ENCODE peak calls at places on chromosomes 5 and 9, in four cellular contexts. X is upper lobe of right lung, M is AG04450, K is colonic mucosa. D is an unnamed sample.

GRCh38 chr9:85515021-85515420 is 226.7 kb downstream of the AGTPBP1 start:
- DNase-seq in X (no peak), K (no peak), M (no peak), D (no peak)

GRCh38 chr9:120909904-120910303 is 16.7 kb downstream of the TRAF1 start:
- DNase-seq in K (no peak), X (no peak), M (no peak), D (no peak)

GRCh38 chr9:134839441-134840125 is 41.0 kb upstream of the FCN2 start:
- DNase-seq in M (no peak), X (no peak), K (no peak), D (no peak)

GRCh38 chr5:42241636-42242035 is 181.6 kb upstream of the GHR start:
- DNase-seq in K (no peak), M (no peak), X (no peak), D (no peak)

GRCh38 chr5:72624641-72625236 is 117.5 kb upstream of the ZNF366 start:
- DNase-seq in K (no peak), X (no peak), M (no peak), D (peak; percentile 67)

GRCh38 chr5:88805151-88805784 is 77.7 kb downstream of the MEF2C start:
- DNase-seq in K (no peak), X (no peak), M (no peak), D (no peak)

GRCh38 chr9:32502996-32503395 is 23.0 kb downstream of the RIGI start:
- DNase-seq in K (no peak), M (no peak), X (no peak), D (no peak)

GRCh38 chr5:19564036-19564435 is 424.0 kb downstream of the CDH18 start:
- DNase-seq in X (no peak), K (no peak), M (no peak), D (no peak)

GRCh38 chr9:133122935-133123611 is 2.0 kb upstream of the RALGDS start:
- DNase-seq in K (peak; percentile 54), X (no peak), M (no peak), D (no peak)

GRCh38 chr5:160333726-160334125 is 21.4 kb upstream of the CCNJL start:
- DNase-seq in K (no peak), X (peak; percentile 18), M (no peak), D (no peak)

GRCh38 chr5:14581891-14582796 is 552 bp downstream of the OTULINL start:
- DNase-seq in X (peak; percentile 89), M (no peak), K (peak; percentile 75), D (peak; percentile 55)

GRCh38 chr5:130278136-130278535 is 373.9 kb downstream of the CHSY3 start:
- DNase-seq in M (no peak), K (no peak), X (no peak), D (no peak)

GRCh38 chr5:44809215-44809955 is 638 bp downstream of the MRPS30 start:
- DNase-seq in K (peak; percentile 66), M (no peak), X (peak; percentile 77), D (peak; percentile 41)

GRCh38 chr9:135221576-135221950 is 134.1 kb downstream of the OLFM1 start:
- DNase-seq in M (no peak), X (no peak), K (no peak), D (peak; percentile 30)

GRCh38 chr9:114025196-114025753 is 52.8 kb downstream of the AMBP start:
- DNase-seq in K (peak; percentile 15), X (no peak), M (no peak), D (no peak)

GRCh38 chr9:100324594-100325200 is 28.0 kb downstream of the TEX10 start:
- DNase-seq in X (no peak), M (peak; percentile 15), K (no peak), D (no peak)

GRCh38 chr5:91281409-91281808 is 101.7 kb downstream of the ARRDC3 start:
- DNase-seq in K (no peak), X (no peak), M (no peak), D (no peak)

GRCh38 chr5:172364773-172365172 is 81.2 kb upstream of the UBTD2 start:
- DNase-seq in X (no peak), M (no peak), K (no peak), D (peak; percentile 63)

GRCh38 chr5:39742916-39743315 is 318.1 kb upstream of the DAB2 start:
- DNase-seq in X (no peak), M (no peak), K (no peak), D (no peak)

GRCh38 chr5:179865471-179866240 is 7.0 kb upstream of the MRNIP start:
- DNase-seq in X (no peak), K (no peak), M (no peak), D (no peak)

GRCh38 chr5:119082691-119083090 is 11.8 kb downstream of the DMXL1 start:
- DNase-seq in X (no peak), M (no peak), K (no peak), D (no peak)

GRCh38 chr5:119330367-119331183 is 25.2 kb upstream of the TNFAIP8 start:
- DNase-seq in X (no peak), M (no peak), K (no peak), D (no peak)

GRCh38 chr9:85522459-85523092 is 219.2 kb downstream of the AGTPBP1 start:
- DNase-seq in X (peak; percentile 76), M (no peak), K (no peak), D (peak; percentile 34)

GRCh38 chr5:56282241-56282640 is 49.1 kb upstream of the ANKRD55 start:
- DNase-seq in K (no peak), M (no peak), X (no peak), D (no peak)

GRCh38 chr5:116813906-116814305 is 239.3 kb upstream of the SEMA6A start:
- DNase-seq in K (no peak), X (no peak), M (no peak), D (no peak)

GRCh38 chr5:116815081-116815480 is 240.5 kb upstream of the SEMA6A start:
- DNase-seq in M (no peak), X (no peak), K (no peak), D (no peak)

GRCh38 chr5:116810937-116811336 is 236.3 kb upstream of the SEMA6A start:
- DNase-seq in M (no peak), K (no peak), X (no peak), D (no peak)

GRCh38 chr5:116814656-116815055 is 240.0 kb upstream of the SEMA6A start:
- DNase-seq in X (no peak), M (no peak), K (no peak), D (no peak)
- H3K27ac ChIP-seq in X (no peak overlapping the region), M (no peak overlapping the region), K (no peak overlapping the region), D (no peak overlapping the region)

DNA sequence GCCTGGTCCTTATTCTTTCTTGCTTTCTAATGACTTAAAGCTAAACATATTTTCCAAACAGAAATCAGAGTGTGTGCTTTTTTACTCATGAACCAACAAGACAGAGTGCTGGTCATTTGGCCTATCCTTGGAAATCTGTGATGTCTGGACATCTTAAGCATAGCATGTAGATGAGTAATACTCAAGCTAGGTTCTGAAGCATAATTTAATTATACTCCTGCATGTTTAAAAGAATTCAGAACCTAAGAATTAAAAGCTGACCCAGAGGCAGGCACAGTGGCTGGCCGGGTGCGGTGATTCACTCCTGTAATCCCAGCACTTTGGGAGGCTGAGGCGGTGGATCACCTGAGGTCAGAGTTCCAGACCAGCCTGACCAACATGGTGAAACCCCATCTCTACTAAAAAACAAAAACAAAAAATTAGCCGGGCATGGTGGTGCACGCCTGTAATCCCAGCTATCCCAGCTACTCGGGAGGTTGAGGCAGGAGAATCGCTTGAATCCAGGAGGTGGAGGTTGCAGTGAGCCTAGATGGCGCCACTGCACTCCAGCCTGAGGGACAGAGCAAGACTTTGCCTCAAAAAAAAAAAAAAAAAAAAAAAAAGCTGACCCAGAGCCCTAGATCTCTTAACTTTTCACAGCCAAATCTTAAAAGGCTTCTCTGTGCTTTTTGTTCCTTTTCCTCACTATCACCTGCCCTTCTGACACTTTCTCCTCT is 16.2 kb upstream of the TJP2 start:
- DNase-seq in K (no peak), X (no peak), M (peak; percentile 46), D (no peak)
- TF ChIP-seq CTCF in K (no peak), X (peak; percentile 33), M (peak; percentile 26), D (no peak)

DNA sequence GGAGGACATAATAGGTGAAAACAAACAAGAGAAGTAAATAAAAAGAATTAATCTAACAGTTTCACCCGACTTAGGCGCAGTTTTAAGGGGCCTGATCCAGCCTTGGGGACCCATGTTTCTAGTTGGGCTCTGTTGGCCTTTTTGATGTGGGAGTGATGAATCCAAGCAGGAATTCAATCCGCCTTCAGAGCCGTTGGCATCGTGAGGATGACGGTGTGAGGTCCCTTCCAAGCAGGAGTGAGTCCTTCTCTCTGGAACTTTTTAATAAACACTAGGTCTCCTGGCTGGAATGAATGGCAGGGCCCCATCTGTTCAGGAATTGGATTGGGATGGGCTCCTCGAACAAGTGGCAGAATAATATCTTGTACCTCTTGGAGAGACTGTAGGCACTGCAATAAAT is 22.3 kb upstream of the RHOBTB3 start:
- DNase-seq in M (no peak), X (no peak), K (no peak), D (no peak)
- H3K27ac ChIP-seq in M (no peak overlapping the region), X (no peak overlapping the region), K (no peak overlapping the region), D (no peak overlapping the region)

DNA sequence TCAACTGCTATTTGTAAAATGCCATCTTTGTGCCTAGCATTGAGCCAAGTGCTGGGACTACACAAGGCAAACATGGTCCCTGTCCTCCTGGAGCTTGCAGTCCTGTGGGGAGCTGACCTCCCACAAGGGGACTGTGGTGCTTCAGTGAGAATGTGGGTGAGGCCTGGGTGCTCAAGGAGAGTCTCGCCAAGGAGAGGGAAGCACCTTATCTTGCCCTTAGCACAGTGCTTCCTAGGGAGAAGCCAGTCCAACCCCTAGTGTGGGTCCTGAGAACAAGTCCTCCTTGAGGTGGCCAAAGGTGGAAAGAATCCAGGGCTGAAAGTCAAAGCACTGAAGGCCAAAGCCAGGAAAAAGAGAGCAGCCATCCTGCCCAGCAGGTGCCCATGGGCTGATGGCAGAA is 31.1 kb upstream of the MVB12B start:
- DNase-seq in M (no peak), X (no peak), K (peak; percentile 6), D (no peak)
- TF ChIP-seq CTCF in M (no peak), X (no peak), K (no peak), D (no peak)